ENCODE peak calls at places on chromosomes 6 and 20, in seven cellular contexts. W, R, U, J, L, P and Q are unnamed samples.

GRCh38 chr20:21521596-21522478 is 8.0 kb upstream of the NKX2-2 start:
- DNase-seq in W (no peak), R (no peak), U (no peak), J (no peak), L (no peak), P (peak; percentile 21), Q (no peak)

GRCh38 chr6:30234361-30234760 is 21.2 kb upstream of the TRIM26 start:
- DNase-seq in W (no peak), R (no peak), U (no peak), J (no peak), L (no peak), P (peak; percentile 16), Q (no peak)

GRCh38 chr20:20459726-20460125 is 91.8 kb downstream of the INSM1 start:
- DNase-seq in W (no peak), R (no peak), U (no peak), J (no peak), L (no peak), P (no peak), Q (no peak)

GRCh38 chr20:44814937-44815336 is 4.6 kb upstream of the RIMS4 start:
- DNase-seq in W (no peak), R (no peak), U (no peak), J (no peak), L (no peak), P (no peak), Q (no peak)

GRCh38 chr6:36815962-36816735 is 23.1 kb downstream of the CPNE5 start:
- DNase-seq in W (no peak), R (no peak), U (no peak), J (no peak), L (no peak), P (no peak), Q (no peak)

GRCh38 chr6:111997863-111998191 is 56.1 kb upstream of the CCN6 start:
- DNase-seq in W (peak; percentile 56), R (no peak), U (no peak), J (no peak), L (no peak), P (no peak), Q (no peak)

GRCh38 chr6:18395177-18395850 is 8.2 kb downstream of the RNF144B start:
- DNase-seq in W (no peak), R (no peak), U (no peak), J (no peak), L (no peak), P (no peak), Q (no peak)

GRCh38 chr6:15017251-15017650 is 228.6 kb upstream of the JARID2 start:
- DNase-seq in W (no peak), R (no peak), U (peak; percentile 35), J (no peak), L (no peak), P (peak; percentile 34), Q (no peak)

GRCh38 chr6:128244751-128245405 is 275.5 kb downstream of the PTPRK start:
- DNase-seq in W (no peak), R (no peak), U (no peak), J (no peak), L (no peak), P (no peak), Q (no peak)

GRCh38 chr6:149716181-149716580 is 1.7 kb downstream of the LATS1 start:
- DNase-seq in W (no peak), R (no peak), U (no peak), J (no peak), L (no peak), P (no peak), Q (no peak)

GRCh38 chr20:38167851-38168760 is 3.0 kb upstream of the TGM2 start:
- DNase-seq in W (peak; percentile 88), R (no peak), U (peak; percentile 72), J (no peak), L (peak; percentile 78), P (no peak), Q (no peak)